ENCODE peak calls at places on chromosome 10, in four cellular contexts. One of them, this sample, is unnamed.
A peak's percentile ranks its signal among the peaks of the same experiment; 100 is the strongest.

GRCh38 chr10:28432210-28432676 is 100.7 kb upstream of the WAC start:
- DNase-seq in heart left ventricle: peak; percentile 71
- DNase-seq in CD4-positive, alpha-beta T cell: no peak
- DNase-seq in glutamatergic neuron: peak; percentile 31
- DNase-seq in this sample: peak; percentile 20

GRCh38 chr10:88879754-88880286 is at the start of gene STAMBPL1:
- DNase-seq in heart left ventricle: no peak
- DNase-seq in CD4-positive, alpha-beta T cell: peak; percentile 59
- DNase-seq in glutamatergic neuron: no peak
- DNase-seq in this sample: no peak

GRCh38 chr10:78552261-78552811 is 516.4 kb upstream of the ZMIZ1 start:
- DNase-seq in heart left ventricle: peak; percentile 75
- DNase-seq in CD4-positive, alpha-beta T cell: no peak
- DNase-seq in glutamatergic neuron: no peak
- DNase-seq in this sample: no peak

GRCh38 chr10:50423448-50423847 is 172.1 kb upstream of the ASAH2 start:
- DNase-seq in heart left ventricle: no peak
- DNase-seq in CD4-positive, alpha-beta T cell: no peak
- DNase-seq in glutamatergic neuron: no peak
- DNase-seq in this sample: no peak

GRCh38 chr10:49798275-49798674 is 36.2 kb upstream of the OGDHL start:
- DNase-seq in heart left ventricle: no peak
- DNase-seq in CD4-positive, alpha-beta T cell: no peak
- DNase-seq in glutamatergic neuron: no peak
- DNase-seq in this sample: no peak

GRCh38 chr10:95388539-95388938 is 97.7 kb upstream of the PDLIM1 start:
- DNase-seq in heart left ventricle: no peak
- DNase-seq in CD4-positive, alpha-beta T cell: no peak
- DNase-seq in glutamatergic neuron: no peak
- DNase-seq in this sample: no peak

GRCh38 chr10:33921970-33922605 is 587.6 kb upstream of the NRP1 start:
- DNase-seq in heart left ventricle: no peak
- DNase-seq in CD4-positive, alpha-beta T cell: no peak
- DNase-seq in glutamatergic neuron: no peak
- DNase-seq in this sample: no peak

GRCh38 chr10:84683980-84684740 is 355.8 kb downstream of the CCSER2 start:
- DNase-seq in heart left ventricle: no peak
- DNase-seq in CD4-positive, alpha-beta T cell: no peak
- DNase-seq in glutamatergic neuron: no peak
- DNase-seq in this sample: no peak

GRCh38 chr10:48509974-48510692 is 94.7 kb downstream of the ARHGAP22 start:
- DNase-seq in heart left ventricle: no peak
- DNase-seq in CD4-positive, alpha-beta T cell: no peak
- DNase-seq in glutamatergic neuron: no peak
- DNase-seq in this sample: no peak

GRCh38 chr10:5666324-5667220 is at the start of gene ASB13:
- DNase-seq in heart left ventricle: peak; percentile 88
- DNase-seq in CD4-positive, alpha-beta T cell: no peak
- DNase-seq in glutamatergic neuron: peak; percentile 69
- DNase-seq in this sample: peak; percentile 32

GRCh38 chr10:8473205-8473604 is 418.7 kb downstream of the GATA3 start:
- DNase-seq in heart left ventricle: no peak
- DNase-seq in CD4-positive, alpha-beta T cell: no peak
- DNase-seq in glutamatergic neuron: no peak
- DNase-seq in this sample: no peak

GRCh38 chr10:105070980-105071379 is 429.9 kb downstream of the SORCS3 start:
- DNase-seq in heart left ventricle: no peak
- DNase-seq in CD4-positive, alpha-beta T cell: no peak
- DNase-seq in glutamatergic neuron: no peak
- DNase-seq in this sample: no peak

GRCh38 chr10:118911361-118911760 is 118.2 kb upstream of the NANOS1 start:
- DNase-seq in heart left ventricle: no peak
- DNase-seq in CD4-positive, alpha-beta T cell: no peak
- DNase-seq in glutamatergic neuron: no peak
- DNase-seq in this sample: no peak

GRCh38 chr10:113820507-113820906 is 33.4 kb downstream of the DCLRE1A start:
- DNase-seq in heart left ventricle: no peak
- DNase-seq in CD4-positive, alpha-beta T cell: no peak
- DNase-seq in glutamatergic neuron: peak; percentile 49
- DNase-seq in this sample: no peak

GRCh38 chr10:48610585-48611093 is 5.8 kb upstream of the ARHGAP22 start:
- DNase-seq in heart left ventricle: no peak
- DNase-seq in CD4-positive, alpha-beta T cell: no peak
- DNase-seq in glutamatergic neuron: no peak
- DNase-seq in this sample: no peak

GRCh38 chr10:69752491-69752890 is 49.2 kb upstream of the COL13A1 start:
- DNase-seq in heart left ventricle: no peak
- DNase-seq in CD4-positive, alpha-beta T cell: no peak
- DNase-seq in glutamatergic neuron: no peak
- DNase-seq in this sample: no peak

GRCh38 chr10:3779146-3779707 is 5.8 kb downstream of the KLF6 start:
- DNase-seq in heart left ventricle: no peak
- DNase-seq in CD4-positive, alpha-beta T cell: no peak
- DNase-seq in glutamatergic neuron: no peak
- DNase-seq in this sample: no peak

GRCh38 chr10:13404305-13404759 is 56.2 kb upstream of the SEPHS1 start:
- DNase-seq in heart left ventricle: no peak
- DNase-seq in CD4-positive, alpha-beta T cell: no peak
- DNase-seq in glutamatergic neuron: no peak
- DNase-seq in this sample: no peak

GRCh38 chr10:33178026-33178755 is 156.3 kb downstream of the NRP1 start:
- DNase-seq in heart left ventricle: no peak
- DNase-seq in CD4-positive, alpha-beta T cell: no peak
- DNase-seq in glutamatergic neuron: no peak
- DNase-seq in this sample: no peak

GRCh38 chr10:69769395-69769989 is 32.2 kb upstream of the COL13A1 start:
- DNase-seq in heart left ventricle: peak; percentile 38
- DNase-seq in CD4-positive, alpha-beta T cell: no peak
- DNase-seq in glutamatergic neuron: no peak
- DNase-seq in this sample: no peak

GRCh38 chr10:11535376-11535959 is 76.0 kb downstream of the USP6NL start:
- DNase-seq in heart left ventricle: no peak
- DNase-seq in CD4-positive, alpha-beta T cell: no peak
- DNase-seq in glutamatergic neuron: no peak
- DNase-seq in this sample: no peak

GRCh38 chr10:30637881-30638467 is 8.4 kb upstream of the LYZL2 start:
- DNase-seq in heart left ventricle: no peak
- DNase-seq in CD4-positive, alpha-beta T cell: no peak
- DNase-seq in glutamatergic neuron: no peak
- DNase-seq in this sample: no peak

GRCh38 chr10:84842593-84842992 is 514.2 kb downstream of the CCSER2 start:
- DNase-seq in heart left ventricle: no peak
- DNase-seq in CD4-positive, alpha-beta T cell: no peak
- DNase-seq in glutamatergic neuron: no peak
- DNase-seq in this sample: no peak

DNA sequence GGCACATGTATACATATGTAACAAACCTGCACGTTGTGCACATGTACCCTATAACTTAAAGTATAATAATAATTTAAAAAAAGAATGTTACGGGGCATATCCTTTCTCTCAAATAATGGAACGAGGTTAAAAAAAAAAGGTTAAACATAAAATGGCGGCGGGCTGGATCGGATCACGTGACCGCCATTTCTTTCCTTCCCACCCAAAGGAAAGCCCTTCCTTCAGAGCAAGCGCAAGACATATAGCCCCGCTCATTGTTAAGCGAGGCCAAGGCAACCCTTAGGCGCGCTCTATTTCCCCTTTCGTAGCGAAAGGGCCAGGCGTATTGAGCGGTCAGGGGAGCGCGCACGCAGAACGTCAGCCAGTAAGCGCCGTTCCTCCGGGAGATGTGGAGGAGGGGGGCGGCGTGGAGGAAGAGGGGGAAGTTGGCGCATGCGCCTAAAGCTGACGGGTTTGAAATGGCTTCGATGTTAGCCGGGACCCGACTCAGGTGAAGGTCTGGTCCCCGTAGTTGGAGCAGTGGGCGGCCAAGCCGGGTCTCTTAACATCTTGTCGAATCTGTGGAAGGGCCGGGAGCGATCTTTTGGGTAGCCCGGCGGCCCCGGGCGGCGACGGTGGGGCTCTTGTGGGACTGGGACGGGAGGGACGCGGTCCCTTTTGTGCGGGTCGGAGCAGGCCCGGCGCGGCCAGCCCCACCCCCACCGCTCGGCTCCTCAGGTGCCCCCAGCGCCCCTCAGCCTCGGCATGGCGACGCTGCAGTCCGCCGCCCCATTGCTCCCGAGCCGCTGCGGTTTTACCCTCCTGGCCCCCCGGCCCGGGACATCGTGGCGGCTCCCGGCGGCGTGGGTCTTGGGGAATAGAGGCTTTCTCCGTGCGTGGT is at the start of gene CCAR1:
- DNase-seq in heart left ventricle: peak; percentile 98
- DNase-seq in CD4-positive, alpha-beta T cell: peak; percentile 96
- DNase-seq in glutamatergic neuron: peak; percentile 98
- DNase-seq in this sample: peak; percentile 92
- TF ChIP-seq CTCF in heart left ventricle: no peak
- TF ChIP-seq CTCF in CD4-positive, alpha-beta T cell: no peak
- TF ChIP-seq CTCF in glutamatergic neuron: no peak
- TF ChIP-seq CTCF in this sample: no peak

GRCh38 chr10:35425596-35425995 is 89.3 kb downstream of the CCNY start:
- DNase-seq in heart left ventricle: no peak
- DNase-seq in CD4-positive, alpha-beta T cell: no peak
- DNase-seq in glutamatergic neuron: no peak
- DNase-seq in this sample: no peak

GRCh38 chr10:35422236-35422635 is 85.9 kb downstream of the CCNY start:
- DNase-seq in heart left ventricle: no peak
- DNase-seq in CD4-positive, alpha-beta T cell: no peak
- DNase-seq in glutamatergic neuron: no peak
- DNase-seq in this sample: no peak

GRCh38 chr10:35421553-35422178 is 85.4 kb downstream of the CCNY start:
- DNase-seq in heart left ventricle: no peak
- DNase-seq in CD4-positive, alpha-beta T cell: no peak
- DNase-seq in glutamatergic neuron: no peak
- DNase-seq in this sample: no peak

GRCh38 chr10:35424680-35425285 is 88.5 kb downstream of the CCNY start:
- DNase-seq in heart left ventricle: no peak
- DNase-seq in CD4-positive, alpha-beta T cell: no peak
- DNase-seq in glutamatergic neuron: no peak
- DNase-seq in this sample: no peak

DNA sequence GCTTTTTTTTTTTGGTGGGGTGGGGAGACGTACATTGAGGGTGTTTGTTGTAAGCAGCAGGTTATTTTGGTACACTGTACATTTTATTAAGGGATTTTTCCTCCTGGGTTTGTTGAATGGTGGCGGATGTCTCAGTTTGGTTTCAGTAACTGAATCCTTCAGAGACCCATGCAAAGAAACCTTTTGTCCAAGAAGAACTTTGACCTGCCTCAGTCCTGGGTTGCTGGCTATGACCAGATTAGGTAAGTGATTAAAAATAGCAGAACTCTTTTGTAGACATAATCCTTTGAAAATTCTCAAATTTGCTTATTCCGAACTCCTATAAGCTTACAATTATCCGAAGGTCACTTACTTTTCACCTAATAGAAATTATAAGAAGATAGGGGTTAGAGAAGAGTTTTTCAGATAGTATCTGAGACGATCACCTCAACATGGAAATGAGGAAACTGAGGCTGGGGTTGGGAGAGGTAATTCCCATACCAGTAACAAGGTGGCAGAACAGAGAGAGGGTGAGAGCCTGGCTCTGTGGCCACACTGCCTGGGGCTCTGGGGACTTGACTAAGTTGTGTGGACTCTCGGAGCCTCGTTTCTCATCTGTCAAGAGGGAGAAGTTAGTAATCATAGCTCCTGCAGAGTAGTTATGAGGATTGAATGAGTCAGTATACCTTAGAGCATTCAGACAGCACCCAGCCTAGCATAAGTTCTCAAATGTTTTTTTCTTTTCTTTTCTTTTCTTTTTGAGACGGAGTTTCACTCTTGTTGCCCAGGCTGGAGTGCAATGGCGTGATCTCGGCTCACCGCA is 87.4 kb downstream of the CCNY start:
- DNase-seq in heart left ventricle: no peak
- DNase-seq in CD4-positive, alpha-beta T cell: no peak
- DNase-seq in glutamatergic neuron: no peak
- DNase-seq in this sample: no peak
- TF ChIP-seq CTCF in heart left ventricle: no peak
- TF ChIP-seq CTCF in CD4-positive, alpha-beta T cell: no peak
- TF ChIP-seq CTCF in glutamatergic neuron: no peak
- TF ChIP-seq CTCF in this sample: no peak

DNA sequence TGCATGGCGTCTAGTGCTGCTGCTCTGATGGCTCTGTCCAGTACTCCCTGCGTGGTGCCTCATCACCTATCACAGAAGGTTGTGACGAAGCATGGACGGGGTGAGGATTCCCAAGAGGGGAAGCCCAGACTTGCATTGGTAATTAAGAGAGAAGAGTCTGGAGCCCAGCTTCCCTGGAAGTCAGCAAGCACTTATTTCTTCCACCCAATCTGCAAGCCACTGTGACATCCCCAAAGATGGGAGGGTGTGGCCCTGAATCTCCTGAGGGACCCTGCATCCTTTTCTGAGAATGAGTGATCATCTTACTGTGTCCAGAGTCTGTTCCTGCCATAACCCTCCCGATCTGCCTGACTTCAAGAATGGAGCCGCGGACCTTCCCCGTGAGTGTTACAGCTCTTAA is 166.7 kb downstream of the PTPN20 start:
- DNase-seq in heart left ventricle: no peak
- DNase-seq in CD4-positive, alpha-beta T cell: no peak
- DNase-seq in glutamatergic neuron: no peak
- DNase-seq in this sample: no peak
- TF ChIP-seq CTCF in heart left ventricle: no peak
- TF ChIP-seq CTCF in CD4-positive, alpha-beta T cell: no peak
- TF ChIP-seq CTCF in glutamatergic neuron: no peak
- TF ChIP-seq CTCF in this sample: no peak

GRCh38 chr10:124534231-124534798 is 72.7 kb downstream of the LHPP start:
- DNase-seq in heart left ventricle: peak; percentile 60
- DNase-seq in CD4-positive, alpha-beta T cell: no peak
- DNase-seq in glutamatergic neuron: peak; percentile 58
- DNase-seq in this sample: no peak
- TF ChIP-seq CTCF in heart left ventricle: peak; percentile 13
- TF ChIP-seq CTCF in CD4-positive, alpha-beta T cell: peak; percentile 49
- TF ChIP-seq CTCF in glutamatergic neuron: no peak
- TF ChIP-seq CTCF in this sample: no peak

GRCh38 chr10:99855479-99856071 is 73.1 kb downstream of the ABCC2 start:
- DNase-seq in heart left ventricle: no peak
- DNase-seq in CD4-positive, alpha-beta T cell: no peak
- DNase-seq in glutamatergic neuron: no peak
- DNase-seq in this sample: no peak

GRCh38 chr10:99853655-99854054 is 71.2 kb downstream of the ABCC2 start:
- DNase-seq in heart left ventricle: no peak
- DNase-seq in CD4-positive, alpha-beta T cell: no peak
- DNase-seq in glutamatergic neuron: no peak
- DNase-seq in this sample: no peak

GRCh38 chr10:99851825-99852224 is 69.4 kb downstream of the ABCC2 start:
- DNase-seq in heart left ventricle: no peak
- DNase-seq in CD4-positive, alpha-beta T cell: no peak
- DNase-seq in glutamatergic neuron: no peak
- DNase-seq in this sample: no peak

GRCh38 chr10:99852481-99853213 is 70.2 kb downstream of the ABCC2 start:
- DNase-seq in heart left ventricle: no peak
- DNase-seq in CD4-positive, alpha-beta T cell: no peak
- DNase-seq in glutamatergic neuron: no peak
- DNase-seq in this sample: no peak

DNA sequence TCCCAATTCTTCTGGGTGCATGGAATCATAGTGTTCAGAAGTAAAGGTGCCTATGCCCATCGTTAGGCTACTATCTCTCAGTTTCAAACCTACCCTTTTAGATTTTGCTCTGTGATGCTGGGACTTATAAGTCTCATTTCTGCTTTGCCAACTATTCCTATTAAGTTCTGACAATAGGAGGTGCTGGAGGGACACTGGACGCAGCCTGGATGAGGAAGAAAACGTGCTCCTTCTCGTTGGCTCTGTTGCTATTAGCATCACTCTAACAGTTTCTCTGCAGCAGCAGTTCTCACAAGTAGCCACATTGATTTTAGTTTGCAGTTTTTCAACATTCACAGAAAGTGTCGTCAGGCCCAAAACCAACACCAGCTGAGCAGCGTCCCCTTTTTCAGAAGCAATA is 72.4 kb downstream of the ABCC2 start:
- DNase-seq in heart left ventricle: no peak
- DNase-seq in CD4-positive, alpha-beta T cell: no peak
- DNase-seq in glutamatergic neuron: no peak
- DNase-seq in this sample: no peak
- TF ChIP-seq CTCF in heart left ventricle: peak; percentile 27
- TF ChIP-seq CTCF in CD4-positive, alpha-beta T cell: no peak
- TF ChIP-seq CTCF in glutamatergic neuron: no peak
- TF ChIP-seq CTCF in this sample: peak; percentile 38